ENCODE peak calls at places on chromosome 14, in ten cellular contexts. A is dorsolateral prefrontal cortex, H is hepatocyte, F is IMR-90, E is H7, G is H1, B is kidney epithelial cell, V is sigmoid colon, L is upper lobe of right lung, W is NT2/D1. T is an unnamed sample.

GRCh38 chr14:53953002-53953827 is 3.4 kb downstream of the BMP4 start:
- DNase-seq in E (peak; percentile 95), A (peak; percentile 85), B (peak; percentile 28), F (peak; percentile 74), L (peak; percentile 94), H (peak; percentile 95), W (no peak), G (no peak), V (peak; percentile 94), T (no peak)

GRCh38 chr14:89221109-89221508 is 195.9 kb downstream of the FOXN3 start:
- DNase-seq in A (no peak), F (peak; percentile 84), B (no peak), H (no peak), G (no peak), L (no peak), V (no peak), W (no peak), E (no peak), T (peak; percentile 84)

GRCh38 chr14:67436006-67436866 is 24.3 kb upstream of the PLEK2 start:
- DNase-seq in V (peak; percentile 68), B (no peak), F (no peak), G (no peak), L (no peak), H (no peak), W (no peak), A (peak; percentile 25), E (no peak), T (no peak)

GRCh38 chr14:59358105-59358504 is 107.1 kb downstream of the GPR135 start:
- DNase-seq in E (peak; percentile 49), B (peak; percentile 48), G (peak; percentile 49), V (peak; percentile 81), L (no peak), H (peak; percentile 18), F (peak; percentile 67), A (no peak), W (peak; percentile 63), T (no peak)

GRCh38 chr14:49999826-50000214 is 106.9 kb downstream of the ARF6 start:
- DNase-seq in B (no peak), G (no peak), L (no peak), W (no peak), V (no peak), F (no peak), H (no peak), E (no peak), A (no peak), T (peak; percentile 14)

GRCh38 chr14:86815341-86815740 is 1177.6 kb downstream of the GALC start:
- DNase-seq in W (no peak), F (no peak), L (no peak), E (no peak), G (no peak), V (no peak), B (no peak), H (no peak), A (no peak), T (no peak)

GRCh38 chr14:52596320-52596719 is 43.7 kb downstream of the GPR137C start:
- DNase-seq in W (peak; percentile 11), H (no peak), F (no peak), E (no peak), L (no peak), V (no peak), A (no peak), G (peak; percentile 36), B (no peak), T (no peak)

GRCh38 chr14:78959674-78960264 is 789.6 kb downstream of the NRXN3 start:
- DNase-seq in G (peak; percentile 34), L (peak; percentile 65), A (peak; percentile 81), F (peak; percentile 82), B (peak; percentile 31), W (peak; percentile 48), H (peak; percentile 87), E (peak; percentile 73), V (peak; percentile 80), T (peak; percentile 33)

GRCh38 chr14:53950031-53950793 is 6.4 kb downstream of the BMP4 start:
- DNase-seq in B (no peak), G (no peak), A (no peak), F (no peak), V (no peak), L (no peak), E (no peak), W (no peak), H (no peak), T (no peak)

GRCh38 chr14:31229638-31230229 is 22.1 kb upstream of the HECTD1 start:
- DNase-seq in E (peak; percentile 76), B (peak; percentile 91), A (no peak), V (peak; percentile 78), W (no peak), F (peak; percentile 98), H (peak; percentile 89), G (no peak), L (peak; percentile 68), T (no peak)

GRCh38 chr14:79645753-79646362 is 565.4 kb downstream of the DIO2 start:
- DNase-seq in V (no peak), W (no peak), E (no peak), B (no peak), F (no peak), H (no peak), G (no peak), L (no peak), A (no peak), T (no peak)

GRCh38 chr14:55767291-55767690 is 187.3 kb downstream of the KTN1 start:
- DNase-seq in V (no peak), F (no peak), B (no peak), H (no peak), G (no peak), L (no peak), E (no peak), A (no peak), W (no peak), T (no peak)

GRCh38 chr14:90692061-90692460 is 124.2 kb downstream of the TTC7B start:
- DNase-seq in B (no peak), G (no peak), A (no peak), H (no peak), F (peak; percentile 67), V (no peak), E (no peak), L (no peak), W (no peak), T (no peak)

DNA sequence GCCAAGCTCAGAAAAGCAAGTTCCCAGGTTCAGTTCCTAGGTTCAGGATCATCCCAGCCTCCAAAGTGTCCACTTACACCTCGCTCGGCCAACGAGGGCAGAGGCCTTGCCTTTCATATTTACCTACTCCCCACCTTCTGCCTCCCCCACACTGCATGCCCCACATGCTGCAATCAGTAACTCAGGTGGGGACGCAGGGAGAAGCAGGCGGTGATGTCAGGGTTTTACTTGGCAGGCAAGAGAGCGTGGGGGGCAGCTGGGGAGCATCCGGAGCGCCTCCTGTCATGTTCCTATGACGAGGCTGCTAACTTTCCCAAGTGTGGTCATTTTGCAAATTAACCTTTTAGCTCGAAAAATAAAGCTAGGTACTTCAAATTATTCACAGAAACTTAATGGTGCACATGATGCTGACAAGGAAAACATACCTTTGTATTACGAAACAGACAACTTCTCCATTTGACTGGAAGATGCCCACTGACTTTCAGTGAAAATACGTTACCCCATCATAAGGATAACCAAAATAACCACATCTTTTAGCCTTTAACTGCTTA is 53.8 kb downstream of the SETD3 start:
- DNase-seq in B (peak; percentile 55), W (no peak), V (no peak), H (no peak), F (no peak), A (no peak), L (no peak), G (no peak), E (no peak), T (no peak)
- H3K4me3 ChIP-seq in B (no peak overlapping the region), W (no peak overlapping the region), V (no peak overlapping the region), H (no peak overlapping the region), F (no peak overlapping the region), A (no peak overlapping the region), L (no peak overlapping the region), G (no peak overlapping the region), E (no peak overlapping the region), T (no peak overlapping the region)

GRCh38 chr14:22471545-22472121 is 117.4 kb downstream of the DAD1 start:
- DNase-seq in H (peak; percentile 73), F (peak; percentile 32), L (peak; percentile 79), B (no peak), G (peak; percentile 25), E (peak; percentile 83), V (no peak), W (no peak), A (no peak), T (no peak)
- H3K4me3 ChIP-seq in H (no peak overlapping the region), F (no peak overlapping the region), L (no peak overlapping the region), B (no peak overlapping the region), G (no peak overlapping the region), E (no peak overlapping the region), V (no peak overlapping the region), W (no peak overlapping the region), A (no peak overlapping the region), T (no peak overlapping the region)

DNA sequence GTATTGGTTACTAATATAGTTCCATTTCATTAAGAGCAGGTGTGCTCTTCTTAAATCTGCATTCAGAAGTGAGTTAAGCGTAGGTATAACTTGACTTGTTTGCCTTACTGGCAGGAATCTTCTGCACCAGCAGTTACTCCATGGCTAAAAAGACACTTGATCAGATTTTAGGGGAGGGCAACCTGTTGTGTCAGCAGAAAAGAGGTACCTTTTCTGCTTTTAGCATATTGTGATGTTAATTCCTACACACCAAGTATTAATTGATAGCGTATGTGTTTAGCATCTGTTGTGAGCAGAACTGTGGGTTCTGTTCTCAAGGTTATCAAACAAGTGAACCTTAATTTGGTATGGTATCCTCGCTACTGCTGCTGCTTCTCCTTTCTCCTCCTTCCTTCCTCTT is 38.3 kb downstream of the TTLL5 start:
- DNase-seq in B (no peak), G (no peak), H (no peak), W (no peak), A (no peak), E (no peak), L (no peak), F (no peak), V (no peak), T (no peak)
- H3K4me3 ChIP-seq in B (no peak overlapping the region), G (no peak overlapping the region), H (no peak overlapping the region), W (no peak overlapping the region), A (no peak overlapping the region), E (no peak overlapping the region), L (no peak overlapping the region), F (no peak overlapping the region), V (no peak overlapping the region), T (no peak overlapping the region)

GRCh38 chr14:102138935-102139247 is 806 bp upstream of the WDR20 start:
- DNase-seq in L (peak; percentile 64), W (no peak), G (no peak), H (no peak), V (no peak), A (no peak), F (no peak), E (no peak), B (no peak), T (no peak)

GRCh38 chr14:102139248-102140026 is at the start of gene WDR20:
- DNase-seq in W (peak; percentile 92), V (peak; percentile 98), F (peak; percentile 92), E (peak; percentile 100), B (peak; percentile 77), G (peak; percentile 94), L (peak; percentile 100), A (peak; percentile 100), H (peak; percentile 100), T (peak; percentile 96)

GRCh38 chr14:102141797-102142196 is 2.1 kb downstream of the WDR20 start:
- DNase-seq in L (no peak), A (no peak), B (no peak), G (no peak), E (peak; percentile 41), H (no peak), V (no peak), W (no peak), F (no peak), T (no peak)

GRCh38 chr14:102140027-102140749 is 491 bp downstream of the WDR20 start:
- DNase-seq in A (peak; percentile 26), F (no peak), B (no peak), L (peak; percentile 71), E (peak; percentile 66), V (peak; percentile 68), W (no peak), H (peak; percentile 57), G (no peak), T (no peak)

GRCh38 chr14:102140750-102141145 is 1.1 kb downstream of the WDR20 start:
- DNase-seq in W (no peak), F (no peak), A (no peak), B (no peak), E (no peak), H (no peak), L (no peak), V (no peak), G (no peak), T (no peak)
- H3K4me3 ChIP-seq in W (peak overlapping the region; percentile 97), F (peak overlapping the region; percentile 67), A (peak overlapping the region; percentile 97), B (peak overlapping the region; percentile 85), E (peak overlapping the region; percentile 77), H (peak overlapping the region; percentile 55), L (peak overlapping the region; percentile 90), V (peak overlapping the region; percentile 97), G (peak overlapping the region; percentile 98), T (peak overlapping the region; percentile 97)